ENCODE peak calls at places on chromosomes 4 and X, in eight cellular contexts. E is nephron progenitor cell, L is KG1, Y is astrocyte of the cerebellum, A is NCI-H226, K is heart right ventricle, R is iris pigment epithelial cell, P is HFFc6. N is an unnamed sample.

GRCh38 chrX:82208976-82209375 is 1007.1 kb downstream of the SH3BGRL start:
- DNase-seq in E (no peak), L (no peak), A (no peak), P (no peak), R (no peak), K (no peak), Y (no peak), N (no peak)

GRCh38 chr4:154579927-154580326 is 10.6 kb downstream of the FGA start:
- DNase-seq in Y (no peak), R (no peak), L (no peak), E (no peak), K (no peak), A (no peak), P (no peak), N (no peak)

GRCh38 chrX:132266583-132267355 is 47.5 kb upstream of the RAP2C start:
- DNase-seq in A (no peak), K (no peak), Y (no peak), R (peak), L (no peak), P (no peak), E (no peak), N (no peak)

GRCh38 chrX:50430917-50431316 is 39.7 kb downstream of the DGKK start:
- DNase-seq in P (no peak), E (no peak), Y (no peak), A (no peak), L (no peak), R (no peak), K (no peak), N (no peak)

GRCh38 chr4:20253272-20253798 is 1.6 kb downstream of the SLIT2 start:
- DNase-seq in K (peak), A (no peak), R (peak), P (no peak), L (no peak), E (peak), Y (no peak), N (no peak)

GRCh38 chr4:80566203-80566872 is 230.8 kb downstream of the CFAP299 start:
- DNase-seq in R (no peak), Y (no peak), A (no peak), K (no peak), L (no peak), P (no peak), E (no peak), N (no peak)

GRCh38 chrX:119646515-119646914 is 40.3 kb upstream of the NKRF start:
- DNase-seq in P (no peak), R (no peak), E (no peak), A (no peak), K (no peak), L (no peak), Y (no peak), N (no peak)

GRCh38 chr4:134024251-134024650 is 177.3 kb downstream of the PABPC4L start:
- DNase-seq in P (peak), L (no peak), R (peak), E (no peak), A (peak), Y (peak), K (no peak), N (no peak)

GRCh38 chrX:51334276-51334675 is 1.7 kb downstream of the NUDT10 start:
- DNase-seq in A (no peak), L (no peak), R (no peak), Y (no peak), K (no peak), P (peak), E (no peak), N (no peak)

GRCh38 chr4:111506706-111507105 is 638.5 kb upstream of the FAM241A start:
- DNase-seq in Y (peak), P (peak), L (no peak), A (peak), K (no peak), E (no peak), R (peak), N (no peak)

GRCh38 chrX:49186125-49187027 is at the start of gene PRICKLE3:
- DNase-seq in L (peak), K (peak), Y (no peak), A (peak), R (peak), E (peak), P (peak), N (peak)

GRCh38 chr4:102684605-102685052 is 76.1 kb downstream of the MANBA start:
- DNase-seq in L (no peak), E (no peak), A (peak), Y (no peak), K (no peak), P (peak), R (peak), N (no peak)